ENCODE peak calls at places on chromosomes 11 and 22, in nine cellular contexts. W is tibial nerve, C is hepatocyte, J is HL-60, P is ovary, L is GM23248, R is cardiac muscle cell, D is kidney, O is spleen. B is an unnamed sample.

GRCh38 chr11:128884703-128885338 is 6.3 kb upstream of the KCNJ5 start:
- DNase-seq in W (peak; percentile 73), C (peak; percentile 84), R (peak; percentile 82), J (no peak), P (peak; percentile 59), L (peak; percentile 69), D (no peak), O (no peak), B (peak; percentile 61)

GRCh38 chr11:1022411-1022810 is 14.1 kb downstream of the MUC6 start:
- DNase-seq in D (no peak), L (no peak), O (no peak), J (no peak), C (no peak), P (no peak), W (no peak), R (no peak), B (no peak)

GRCh38 chr22:48605856-48606255 is 1221.8 kb downstream of the BRD1 start:
- DNase-seq in D (no peak), R (no peak), O (no peak), W (no peak), P (no peak), J (no peak), L (no peak), C (peak; percentile 82), B (no peak)

GRCh38 chr11:79040348-79040747 is 400.5 kb downstream of the TENM4 start:
- DNase-seq in L (peak; percentile 10), P (no peak), R (no peak), J (no peak), O (no peak), W (no peak), C (no peak), D (no peak), B (no peak)

GRCh38 chr11:57290288-57290687 is 34.5 kb downstream of the TNKS1BP1 start:
- DNase-seq in D (no peak), L (peak; percentile 83), R (no peak), C (no peak), W (no peak), O (no peak), J (no peak), P (no peak), B (no peak)

GRCh38 chr11:2259897-2260451 is 10.4 kb downstream of the ASCL2 start:
- DNase-seq in W (no peak), R (no peak), P (peak; percentile 10), L (no peak), J (no peak), C (no peak), O (no peak), D (no peak), B (no peak)

GRCh38 chr11:134132808-134133207 is 63.9 kb downstream of the JAM3 start:
- DNase-seq in R (no peak), O (no peak), W (no peak), D (no peak), P (no peak), C (peak; percentile 23), L (peak; percentile 41), J (no peak), B (no peak)

GRCh38 chr11:73386568-73386967 is 10.4 kb downstream of the RELT start:
- DNase-seq in L (no peak), J (no peak), D (no peak), W (no peak), O (no peak), P (no peak), C (no peak), R (no peak), B (no peak)

GRCh38 chr22:23834406-23834805 is 4.4 kb downstream of the DERL3 start:
- DNase-seq in J (no peak), D (peak; percentile 52), W (no peak), R (no peak), O (no peak), C (no peak), P (peak; percentile 20), L (no peak), B (no peak)

GRCh38 chr22:23833911-23834317 is 4.9 kb downstream of the DERL3 start:
- DNase-seq in C (no peak), R (no peak), L (no peak), O (peak; percentile 62), P (peak; percentile 67), W (no peak), D (peak; percentile 54), J (no peak), B (no peak)

GRCh38 chr22:23835773-23836144 is 3.0 kb downstream of the DERL3 start:
- DNase-seq in R (no peak), C (no peak), W (no peak), L (no peak), P (peak; percentile 42), J (no peak), D (peak; percentile 54), O (peak; percentile 59), B (no peak)

GRCh38 chr22:23836281-23836680 is 2.5 kb downstream of the DERL3 start:
- DNase-seq in J (no peak), W (no peak), L (no peak), P (peak; percentile 20), R (no peak), O (peak; percentile 73), C (no peak), D (peak; percentile 53), B (no peak)

DNA sequence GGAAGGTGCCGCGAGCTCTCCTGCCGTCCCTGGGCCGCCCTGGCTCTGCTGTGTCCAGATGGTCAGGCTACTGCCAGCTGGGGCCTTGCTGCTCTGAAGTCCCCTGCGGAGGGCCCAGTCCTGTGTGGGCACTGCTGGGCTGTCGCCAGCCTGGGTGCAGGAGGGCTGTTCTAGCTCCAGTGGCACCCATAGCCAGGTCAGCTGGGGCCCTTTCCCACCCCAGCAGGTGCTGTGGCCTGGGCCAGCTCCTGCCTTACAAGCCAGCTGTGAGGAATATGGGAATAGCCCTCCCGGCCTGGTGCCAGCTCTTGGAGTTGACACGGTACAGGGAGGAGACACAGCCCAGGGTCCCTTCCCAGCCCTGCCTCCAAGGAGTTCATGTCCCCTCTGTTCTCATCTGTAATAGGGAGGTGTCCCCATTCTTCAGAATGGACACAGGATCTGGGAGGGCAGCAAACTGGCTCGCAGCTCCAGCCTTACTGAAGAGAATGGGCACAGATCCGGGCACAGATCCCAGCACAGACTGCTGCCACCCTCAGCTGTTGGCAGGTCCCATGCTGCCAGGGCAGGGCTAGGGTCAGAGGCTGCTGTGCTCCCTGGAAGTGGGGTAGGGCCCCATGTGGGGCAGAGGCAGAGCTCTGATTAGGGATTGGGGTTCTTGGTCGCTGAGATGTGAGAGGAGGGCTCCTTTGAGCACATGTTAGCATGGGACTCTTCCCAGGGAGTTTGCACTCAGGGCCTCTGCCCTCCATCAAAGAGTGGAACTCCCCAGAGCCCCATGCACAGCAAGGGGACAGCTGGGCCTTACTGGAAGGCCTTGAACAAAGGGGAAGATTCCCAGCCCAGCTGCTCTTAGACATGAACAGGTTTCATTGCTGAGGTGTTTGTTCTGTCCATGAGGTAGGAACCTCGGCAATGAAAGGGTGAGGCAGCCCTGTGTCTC is 3.7 kb downstream of the DERL3 start:
- DNase-seq in W (no peak), L (no peak), D (peak; percentile 69), O (peak; percentile 68), J (no peak), C (no peak), R (no peak), P (peak; percentile 37), B (no peak)
- H3K27ac ChIP-seq in W (no peak overlapping the region), L (no peak overlapping the region), D (no peak overlapping the region), O (no peak overlapping the region), J (no peak overlapping the region), C (no peak overlapping the region), R (peak overlapping the region; percentile 80), P (peak overlapping the region; percentile 41), B (no peak overlapping the region)

GRCh38 chr22:50315289-50316113 is 8.1 kb upstream of the PLXNB2 start:
- DNase-seq in L (no peak), D (peak; percentile 59), P (no peak), O (no peak), J (peak; percentile 64), C (no peak), W (no peak), R (no peak), B (no peak)

GRCh38 chr22:50314455-50315288 is 7.2 kb upstream of the PLXNB2 start:
- DNase-seq in O (peak; percentile 95), D (peak; percentile 80), J (peak; percentile 74), C (peak; percentile 11), P (no peak), W (no peak), L (no peak), R (peak; percentile 56), B (peak; percentile 46)

GRCh38 chr22:50313021-50313420 is 5.6 kb upstream of the PLXNB2 start:
- DNase-seq in W (no peak), O (no peak), R (no peak), J (no peak), C (no peak), L (no peak), P (peak; percentile 41), D (peak; percentile 72), B (no peak)

GRCh38 chr22:50313600-50313999 is 6.2 kb upstream of the PLXNB2 start:
- DNase-seq in L (no peak), D (peak; percentile 60), C (peak; percentile 3), R (no peak), O (peak; percentile 76), J (no peak), P (no peak), W (no peak), B (no peak)

DNA sequence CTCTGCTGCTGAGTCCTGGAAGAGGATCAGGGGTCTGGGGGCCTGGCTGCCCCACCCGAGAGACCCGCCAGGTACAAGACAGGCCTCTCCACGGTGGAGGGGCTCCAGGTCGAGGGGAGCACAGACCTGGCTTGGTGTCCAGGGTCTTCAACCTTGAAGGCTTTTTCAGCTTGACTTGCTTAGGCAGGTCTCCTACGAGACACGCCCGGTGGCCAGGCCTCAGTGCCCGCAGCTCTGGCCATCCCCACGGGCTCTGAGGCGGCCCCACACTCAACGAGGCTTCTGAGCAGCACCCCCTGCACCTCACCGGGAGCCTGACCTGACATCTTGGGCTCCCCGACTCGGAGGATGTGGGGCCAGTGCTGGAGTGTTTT is 6.6 kb upstream of the PLXNB2 start:
- DNase-seq in R (no peak), O (no peak), L (no peak), C (no peak), D (peak; percentile 64), W (no peak), J (no peak), P (no peak), B (no peak)
- H3K4me3 ChIP-seq in R (no peak overlapping the region), O (peak overlapping the region; percentile 28), L (no peak overlapping the region), C (no peak overlapping the region), D (no peak overlapping the region), W (no peak overlapping the region), J (peak overlapping the region; percentile 27), P (no peak overlapping the region), B (peak overlapping the region; percentile 53)

DNA sequence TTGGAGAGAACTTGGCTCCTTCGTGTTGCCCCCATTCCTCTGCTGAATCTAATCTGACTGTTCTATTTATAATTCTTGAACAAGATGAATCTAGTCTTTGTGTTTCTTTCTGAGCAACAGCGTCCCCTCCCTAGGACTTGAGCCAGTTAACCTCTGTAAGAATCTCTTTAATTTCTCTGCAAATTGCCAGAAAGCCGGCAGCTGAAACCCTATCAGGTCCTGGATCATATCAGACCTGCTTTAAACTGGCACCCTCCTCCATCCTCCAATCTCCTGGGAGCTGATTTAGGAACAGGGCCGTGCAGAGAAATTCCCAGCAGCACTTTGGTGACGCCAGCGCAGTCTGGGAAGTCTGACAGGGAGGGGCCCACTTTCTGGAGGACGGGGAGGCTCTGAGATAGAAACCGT is 289.2 kb upstream of the SORL1-AS1 start:
- DNase-seq in L (peak; percentile 59), P (peak; percentile 88), O (no peak), R (peak; percentile 22), J (no peak), C (peak; percentile 72), W (peak; percentile 80), D (peak; percentile 86), B (no peak)
- H3K27ac ChIP-seq in L (peak overlapping the region; percentile 47), P (peak overlapping the region; percentile 86), O (peak overlapping the region; percentile 51), R (peak overlapping the region; percentile 84), J (no peak overlapping the region), C (peak overlapping the region; percentile 92), W (peak overlapping the region; percentile 67), D (peak overlapping the region; percentile 14), B (no peak overlapping the region)

DNA sequence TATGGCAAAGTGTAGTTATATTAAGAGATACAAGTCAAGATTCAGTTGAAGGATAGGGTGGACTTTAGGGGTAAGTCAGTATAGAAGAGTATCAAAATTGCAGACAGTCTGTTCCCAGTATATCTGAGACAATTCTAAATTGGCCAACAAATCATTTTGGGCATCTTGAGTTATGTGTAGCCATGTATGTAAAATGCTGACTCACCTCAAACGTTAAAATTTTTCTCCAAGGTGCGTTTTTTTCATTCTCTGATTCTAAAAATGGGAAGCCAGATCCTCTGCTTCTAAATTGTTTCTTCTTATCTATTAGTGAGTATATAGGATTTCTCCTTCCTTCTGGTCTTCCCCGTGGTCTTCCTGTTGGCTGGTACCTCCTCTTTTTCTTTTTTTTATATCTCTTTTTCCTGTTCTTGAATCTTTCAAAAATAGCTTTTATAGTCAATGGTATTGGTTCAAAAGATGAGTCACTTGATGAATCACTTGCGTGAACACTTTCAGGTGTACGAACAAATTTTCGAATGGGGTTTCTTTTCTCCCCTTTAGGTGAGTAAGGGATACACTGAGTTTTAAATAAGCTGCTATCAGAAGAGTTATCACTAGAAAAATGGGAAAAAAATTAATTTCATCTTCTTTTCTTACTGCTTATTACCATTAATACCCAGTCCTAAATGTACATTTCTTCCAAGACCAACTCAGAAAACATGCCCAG is 3.2 kb downstream of the TAF1D start:
- DNase-seq in R (no peak), L (peak; percentile 32), O (no peak), J (no peak), W (no peak), P (no peak), C (no peak), D (no peak), B (no peak)
- H3K4me3 ChIP-seq in R (no peak overlapping the region), L (peak overlapping the region; percentile 100), O (peak overlapping the region; percentile 1), J (peak overlapping the region; percentile 90), W (no peak overlapping the region), P (no peak overlapping the region), C (peak overlapping the region; percentile 45), D (no peak overlapping the region), B (peak overlapping the region; percentile 88)

B was measured in naive thymus-derived CD4-positive, alpha-beta T cell.